ENCODE peak calls at places on chromosomes 16 and 17, in eight cellular contexts. G is adrenal gland; R is breast epithelium; K is heart right ventricle; H is H9; C is mammary epithelial cell; O is neural crest cell; E is CD4-positive, alpha-beta T cell. M is an unnamed sample.
A peak's percentile ranks its signal among the peaks of the same experiment; 100 is the strongest.

GRCh38 chr17:28675980-28676379 is 14.0 kb downstream of the SUPT6H start:
- DNase-seq in G (no peak), R (no peak), K (no peak), H (no peak), C (peak; percentile 16), O (no peak), E (no peak), M (no peak)

GRCh38 chr17:50850640-50851039 is 15.3 kb downstream of the WFIKKN2 start:
- DNase-seq in G (no peak), R (no peak), K (no peak), H (no peak), C (peak; percentile 35), O (no peak), E (no peak), M (no peak)

GRCh38 chr16:11367483-11367906 is 22.2 kb downstream of the RMI2 start:
- DNase-seq in G (no peak), R (no peak), K (no peak), H (no peak), C (no peak), O (no peak), E (no peak), M (no peak)

GRCh38 chr17:78623541-78623940 is 46.3 kb upstream of the DNAH17 start:
- DNase-seq in G (no peak), R (no peak), K (no peak), H (no peak), C (no peak), O (no peak), E (no peak), M (no peak)

GRCh38 chr16:80824623-80825364 is 20.4 kb upstream of the CDYL2 start:
- DNase-seq in G (peak; percentile 69), R (no peak), K (no peak), H (no peak), C (peak; percentile 24), O (peak; percentile 8), E (no peak), M (peak; percentile 52)

GRCh38 chr16:14202095-14202494 is 131.0 kb downstream of the MRTFB start:
- DNase-seq in G (no peak), R (no peak), K (no peak), H (no peak), C (no peak), O (no peak), E (no peak), M (no peak)

GRCh38 chr16:66698046-66698445 is 1.5 kb upstream of the CMTM4 start:
- DNase-seq in G (no peak), R (no peak), K (no peak), H (no peak), C (no peak), O (no peak), E (no peak), M (no peak)

GRCh38 chr17:68101075-68101991 is 65.8 kb downstream of the KPNA2 start:
- DNase-seq in G (peak; percentile 98), R (peak; percentile 95), K (peak; percentile 94), H (peak; percentile 100), C (peak; percentile 88), O (peak; percentile 87), E (peak; percentile 62), M (peak; percentile 91)

GRCh38 chr17:73182616-73183310 is 10.1 kb upstream of the COG1 start:
- DNase-seq in G (no peak), R (no peak), K (no peak), H (no peak), C (no peak), O (no peak), E (no peak), M (no peak)

GRCh38 chr17:51734462-51734861 is 424.1 kb downstream of the CA10 start:
- DNase-seq in G (no peak), R (no peak), K (no peak), H (peak; percentile 68), C (no peak), O (no peak), E (no peak), M (peak; percentile 5)

GRCh38 chr17:66255112-66255511 is 25.9 kb upstream of the APOH start:
- DNase-seq in G (peak; percentile 61), R (no peak), K (peak; percentile 36), H (no peak), C (peak; percentile 69), O (peak; percentile 7), E (no peak), M (peak; percentile 42)

GRCh38 chr17:3697157-3697515 is 1.2 kb upstream of the P2RX5 start:
- DNase-seq in G (no peak), R (no peak), K (no peak), H (no peak), C (no peak), O (no peak), E (no peak), M (no peak)

GRCh38 chr17:31696184-31696602 is 162.9 kb downstream of the COPRS start:
- DNase-seq in G (peak; percentile 73), R (peak; percentile 79), K (peak; percentile 82), H (peak; percentile 60), C (no peak), O (peak; percentile 27), E (no peak), M (no peak)

GRCh38 chr17:17472333-17472920 is 4.4 kb upstream of the MED9 start:
- DNase-seq in G (no peak), R (no peak), K (no peak), H (no peak), C (peak; percentile 44), O (no peak), E (no peak), M (no peak)

GRCh38 chr17:79022507-79022991 is 1.4 kb upstream of the C1QTNF1 start:
- DNase-seq in G (peak; percentile 81), R (no peak), K (peak; percentile 69), H (no peak), C (no peak), O (no peak), E (no peak), M (no peak)

GRCh38 chr16:79943738-79944137 is 343.2 kb upstream of the MAF start:
- DNase-seq in G (no peak), R (no peak), K (no peak), H (no peak), C (no peak), O (no peak), E (no peak), M (no peak)

GRCh38 chr17:31593806-31594205 is 202.3 kb downstream of the RAB11FIP4 start:
- DNase-seq in G (no peak), R (no peak), K (peak; percentile 52), H (no peak), C (peak; percentile 78), O (no peak), E (no peak), M (no peak)

GRCh38 chr16:15598648-15599190 is 44.2 kb downstream of the MARF1 start:
- DNase-seq in G (no peak), R (no peak), K (no peak), H (no peak), C (no peak), O (no peak), E (no peak), M (no peak)

GRCh38 chr16:1022466-1022865 is 40.9 kb downstream of the SOX8 start:
- DNase-seq in G (no peak), R (no peak), K (no peak), H (no peak), C (no peak), O (no peak), E (no peak), M (no peak)
- TF ChIP-seq CTCF in G (no peak), R (no peak), K (no peak), H (no peak), C (no peak), O (no peak), E (no peak), M (no peak)

GRCh38 chr16:78437352-78437968 is 338.0 kb downstream of the WWOX start:
- DNase-seq in G (peak; percentile 54), R (no peak), K (peak; percentile 19), H (no peak), C (no peak), O (peak; percentile 45), E (no peak), M (peak; percentile 42)
- TF ChIP-seq CTCF in G (peak; percentile 42), R (peak; percentile 50), K (peak; percentile 93), H (peak; percentile 97), C (peak; percentile 74), O (peak; percentile 92), E (peak; percentile 86), M (peak; percentile 70)

DNA sequence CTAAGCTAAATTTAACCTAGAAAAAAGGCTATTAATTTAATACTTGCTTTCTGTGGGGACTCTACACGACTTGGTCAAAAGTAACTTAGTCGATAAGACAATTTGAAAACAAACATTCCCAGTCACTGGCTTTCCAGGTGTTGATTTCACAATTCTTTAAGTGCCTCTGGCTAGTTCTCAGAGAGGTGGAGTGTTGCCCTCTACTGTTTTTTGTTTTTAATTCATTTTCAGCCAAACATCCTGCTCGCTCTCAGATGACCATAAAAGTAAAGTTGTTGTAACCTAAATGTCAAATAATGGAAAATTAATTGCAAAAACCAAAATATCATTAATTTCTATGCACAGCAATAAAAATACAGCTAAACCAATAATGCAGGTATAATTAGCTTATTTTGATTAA is 107.1 kb downstream of the MYO1D start:
- DNase-seq in G (no peak), R (no peak), K (no peak), H (no peak), C (peak; percentile 40), O (no peak), E (no peak), M (no peak)
- TF ChIP-seq CTCF in G (no peak), R (no peak), K (no peak), H (peak; percentile 58), C (peak; percentile 18), O (peak; percentile 44), E (no peak), M (no peak)

GRCh38 chr17:65022751-65023421 is 33.7 kb downstream of the GNA13 start:
- DNase-seq in G (no peak), R (no peak), K (no peak), H (no peak), C (peak; percentile 98), O (no peak), E (no peak), M (peak; percentile 70)
- TF ChIP-seq CTCF in G (no peak), R (no peak), K (no peak), H (no peak), C (no peak), O (no peak), E (no peak), M (no peak)

GRCh38 chr16:1380195-1380594 is 28.5 kb downstream of the GNPTG start:
- DNase-seq in G (no peak), R (no peak), K (no peak), H (no peak), C (no peak), O (no peak), E (no peak), M (no peak)
- TF ChIP-seq CTCF in G (no peak), R (no peak), K (no peak), H (no peak), C (no peak), O (no peak), E (no peak), M (no peak)

DNA sequence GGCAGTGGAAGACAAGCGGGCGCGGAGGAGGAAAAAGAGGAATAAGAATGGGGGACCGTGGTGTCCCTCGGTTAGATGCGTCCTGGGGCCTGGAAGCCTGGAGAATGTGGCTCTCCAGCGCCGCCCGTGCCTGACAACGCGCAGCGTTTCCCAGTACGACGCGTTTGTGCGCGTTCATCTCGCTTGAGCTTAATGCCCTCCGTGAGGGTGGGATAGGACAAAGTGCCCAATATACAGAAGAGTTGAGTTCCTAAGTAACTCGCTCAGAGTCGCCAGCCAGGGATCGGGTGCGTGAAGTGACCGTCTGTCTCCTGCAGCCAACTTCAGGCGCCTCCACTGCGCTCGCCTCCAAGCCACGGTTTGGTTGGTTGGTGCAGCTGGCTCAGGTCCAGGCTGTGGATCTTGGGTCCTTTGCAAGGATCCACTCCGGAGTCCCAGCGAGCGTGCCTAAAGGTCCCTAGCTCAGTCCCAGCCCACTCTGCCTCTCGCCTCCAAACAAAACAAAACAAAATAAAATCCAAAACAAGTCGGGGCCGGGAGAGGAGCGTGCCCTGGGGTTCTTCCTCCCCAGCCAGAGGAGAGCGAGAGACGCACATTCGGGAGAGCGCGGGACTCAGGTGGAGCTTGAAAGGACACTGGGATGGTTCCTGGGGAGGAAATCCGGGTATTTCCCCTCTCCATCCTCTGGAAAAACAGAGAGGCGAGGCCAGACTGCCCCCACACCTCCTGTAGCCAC is 951 bp downstream of the GALR2 start:
- DNase-seq in G (no peak), R (no peak), K (no peak), H (peak; percentile 79), C (peak; percentile 41), O (peak; percentile 20), E (no peak), M (peak; percentile 45)
- TF ChIP-seq CTCF in G (no peak), R (no peak), K (no peak), H (peak; percentile 61), C (no peak), O (no peak), E (no peak), M (no peak)

M was measured in GM20000.